ENCODE peak calls at places on chromosomes 16 and 17, in four cellular contexts. One of them, this sample, is unnamed.

GRCh38 chr17:14116263-14117024 is 47.1 kb downstream of the COX10 start:
- DNase-seq in astrocyte of the hippocampus: no peak
- DNase-seq in WTC11: no peak
- DNase-seq in stimulated activated CD8-positive, alpha-beta memory T cell treated with anti-CD3 and anti-CD28 coated beads, Interleukin-4, amount 100 ng/mL, for 48 hours: no peak
- DNase-seq in this sample: no peak

GRCh38 chr17:75910699-75911098 is 6.0 kb upstream of the MRPL38 start:
- DNase-seq in WTC11: peak; percentile 61
- DNase-seq in astrocyte of the hippocampus: no peak
- DNase-seq in stimulated activated CD8-positive, alpha-beta memory T cell treated with anti-CD3 and anti-CD28 coated beads, Interleukin-4, amount 100 ng/mL, for 48 hours: no peak
- DNase-seq in this sample: peak; percentile 54

GRCh38 chr16:27803775-27804549 is 254.0 kb downstream of the KATNIP start:
- DNase-seq in WTC11: no peak
- DNase-seq in stimulated activated CD8-positive, alpha-beta memory T cell treated with anti-CD3 and anti-CD28 coated beads, Interleukin-4, amount 100 ng/mL, for 48 hours: no peak
- DNase-seq in astrocyte of the hippocampus: no peak
- DNase-seq in this sample: no peak

GRCh38 chr17:80599546-80600305 is 55.1 kb downstream of the RPTOR start:
- DNase-seq in stimulated activated CD8-positive, alpha-beta memory T cell treated with anti-CD3 and anti-CD28 coated beads, Interleukin-4, amount 100 ng/mL, for 48 hours: no peak
- DNase-seq in astrocyte of the hippocampus: no peak
- DNase-seq in WTC11: no peak
- DNase-seq in this sample: no peak

GRCh38 chr16:2152695-2153506 is 2.7 kb upstream of the TRAF7 start:
- DNase-seq in stimulated activated CD8-positive, alpha-beta memory T cell treated with anti-CD3 and anti-CD28 coated beads, Interleukin-4, amount 100 ng/mL, for 48 hours: peak; percentile 58
- DNase-seq in WTC11: no peak
- DNase-seq in astrocyte of the hippocampus: peak; percentile 30
- DNase-seq in this sample: peak; percentile 36

GRCh38 chr17:13931752-13932477 is 137.4 kb upstream of the COX10 start:
- DNase-seq in astrocyte of the hippocampus: no peak
- DNase-seq in stimulated activated CD8-positive, alpha-beta memory T cell treated with anti-CD3 and anti-CD28 coated beads, Interleukin-4, amount 100 ng/mL, for 48 hours: no peak
- DNase-seq in WTC11: peak; percentile 21
- DNase-seq in this sample: no peak

GRCh38 chr17:17797119-17797809 is 39.5 kb downstream of the SREBF1 start:
- DNase-seq in WTC11: no peak
- DNase-seq in stimulated activated CD8-positive, alpha-beta memory T cell treated with anti-CD3 and anti-CD28 coated beads, Interleukin-4, amount 100 ng/mL, for 48 hours: no peak
- DNase-seq in astrocyte of the hippocampus: no peak
- DNase-seq in this sample: no peak

GRCh38 chr17:7552621-7553051 is 3.8 kb downstream of the TNFSF12 start:
- DNase-seq in astrocyte of the hippocampus: no peak
- DNase-seq in WTC11: no peak
- DNase-seq in stimulated activated CD8-positive, alpha-beta memory T cell treated with anti-CD3 and anti-CD28 coated beads, Interleukin-4, amount 100 ng/mL, for 48 hours: no peak
- DNase-seq in this sample: no peak

GRCh38 chr16:55142405-55142804 is 181.6 kb upstream of the IRX6 start:
- DNase-seq in astrocyte of the hippocampus: no peak
- DNase-seq in WTC11: no peak
- DNase-seq in stimulated activated CD8-positive, alpha-beta memory T cell treated with anti-CD3 and anti-CD28 coated beads, Interleukin-4, amount 100 ng/mL, for 48 hours: no peak
- DNase-seq in this sample: no peak

GRCh38 chr17:40448213-40448638 is 5.0 kb downstream of the IGFBP4 start:
- DNase-seq in astrocyte of the hippocampus: no peak
- DNase-seq in stimulated activated CD8-positive, alpha-beta memory T cell treated with anti-CD3 and anti-CD28 coated beads, Interleukin-4, amount 100 ng/mL, for 48 hours: no peak
- DNase-seq in WTC11: no peak
- DNase-seq in this sample: no peak

This sample was measured in NCI-H345.